ENCODE peak calls at places on chromosomes 6 and 20, in eight cellular contexts. Y is BJ; G is neuronal stem cell; B is transverse colon; A is AG10803; H is CD4-positive, CD25-positive, alpha-beta regulatory T cell; X is HCT116; L is PC-3. R is an unnamed sample.

GRCh38 chr20:20803011-20803410 is 90.6 kb upstream of the RALGAPA2 start:
- DNase-seq in B (no peak), G (no peak), X (no peak), L (no peak), Y (no peak), A (no peak), H (no peak), R (no peak)

GRCh38 chr20:16279320-16279719 is 293.9 kb downstream of the KIF16B start:
- DNase-seq in H (no peak), L (peak; percentile 55), G (no peak), B (no peak), X (no peak), Y (no peak), A (no peak), R (no peak)

GRCh38 chr20:20609522-20609921 is 102.9 kb downstream of the RALGAPA2 start:
- DNase-seq in X (no peak), L (no peak), Y (no peak), H (no peak), A (no peak), G (no peak), B (no peak), R (no peak)

GRCh38 chr20:22921595-22922421 is 113.3 kb upstream of the SSTR4 start:
- DNase-seq in H (no peak), X (no peak), G (no peak), L (peak; percentile 95), A (peak; percentile 65), Y (peak; percentile 20), B (no peak), R (no peak)

GRCh38 chr6:168333039-168333438 is 13.5 kb upstream of the DACT2 start:
- DNase-seq in X (peak; percentile 29), L (no peak), A (no peak), B (peak; percentile 53), Y (no peak), H (no peak), G (no peak), R (no peak)

GRCh38 chr6:29757701-29758293 is 34.6 kb downstream of the HLA-F start:
- DNase-seq in L (no peak), X (no peak), G (no peak), B (no peak), Y (no peak), A (no peak), H (no peak), R (no peak)

GRCh38 chr6:166624275-166624674 is 2.8 kb downstream of the RPS6KA2 start:
- DNase-seq in A (peak; percentile 92), B (no peak), G (no peak), X (no peak), H (no peak), Y (peak; percentile 51), L (no peak), R (no peak)

GRCh38 chr6:70222350-70222749 is 80.5 kb downstream of the COL9A1 start:
- DNase-seq in G (no peak), H (no peak), Y (no peak), A (no peak), L (no peak), B (no peak), X (no peak), R (no peak)

GRCh38 chr20:20404546-20405092 is 36.7 kb downstream of the INSM1 start:
- DNase-seq in X (no peak), H (peak; percentile 12), G (no peak), A (no peak), Y (no peak), L (no peak), B (no peak), R (no peak)

GRCh38 chr6:37633581-37634237 is 64.0 kb downstream of the MDGA1 start:
- DNase-seq in L (no peak), G (no peak), H (no peak), X (no peak), Y (no peak), B (no peak), A (no peak), R (no peak)

GRCh38 chr6:105954148-105954547 is 132.0 kb upstream of the PRDM1 start:
- DNase-seq in Y (no peak), B (peak; percentile 10), G (no peak), A (no peak), L (no peak), H (no peak), X (no peak), R (no peak)

GRCh38 chr20:44176833-44177533 is 10.0 kb downstream of the JPH2 start:
- DNase-seq in H (no peak), Y (no peak), B (peak; percentile 72), L (peak; percentile 62), X (no peak), A (peak; percentile 75), G (no peak), R (no peak)

GRCh38 chr6:124433369-124434064 is 528.7 kb upstream of the RNF217 start:
- DNase-seq in X (no peak), G (no peak), H (no peak), A (no peak), B (no peak), L (no peak), Y (no peak), R (no peak)

GRCh38 chr6:88164061-88164460 is 2.1 kb downstream of the CNR1 start:
- DNase-seq in B (no peak), Y (no peak), H (no peak), X (no peak), L (no peak), G (no peak), A (no peak), R (no peak)

GRCh38 chr6:88166493-88166900 is 350 bp upstream of the CNR1 start:
- DNase-seq in X (no peak), Y (no peak), G (no peak), H (peak; percentile 1), B (no peak), A (no peak), L (no peak), R (no peak)

GRCh38 chr6:88163576-88163975 is 2.6 kb downstream of the CNR1 start:
- DNase-seq in A (no peak), X (no peak), B (no peak), H (no peak), L (no peak), G (no peak), Y (no peak), R (no peak)

GRCh38 chr6:88165877-88166492 is at the start of gene CNR1:
- DNase-seq in A (peak; percentile 11), B (peak; percentile 84), G (peak; percentile 60), L (no peak), X (no peak), H (peak; percentile 1), Y (no peak), R (no peak)

GRCh38 chr6:88165087-88165876 is 865 bp downstream of the CNR1 start:
- DNase-seq in H (no peak), A (no peak), L (no peak), B (no peak), X (no peak), G (no peak), Y (no peak), R (no peak)
- H3K4me3 ChIP-seq in H (no peak overlapping the region), A (peak overlapping the region; percentile 33), L (no peak overlapping the region), B (peak overlapping the region; percentile 57), X (no peak overlapping the region), G (peak overlapping the region; percentile 47), Y (peak overlapping the region; percentile 32), R (peak overlapping the region; percentile 48)

GRCh38 chr20:35410613-35411012 is 1.2 kb downstream of the UQCC1 start:
- DNase-seq in A (no peak), X (no peak), Y (no peak), L (no peak), G (no peak), B (no peak), H (no peak), R (no peak)
- H3K4me3 ChIP-seq in A (peak overlapping the region; percentile 100), X (peak overlapping the region; percentile 90), Y (no peak overlapping the region), L (peak overlapping the region; percentile 98), G (peak overlapping the region; percentile 69), B (no peak overlapping the region), H (peak overlapping the region; percentile 92), R (no peak overlapping the region)

GRCh38 chr20:37426106-37426505 is 80.2 kb downstream of the SRC start:
- DNase-seq in B (no peak), Y (no peak), L (no peak), X (no peak), A (no peak), H (no peak), G (no peak), R (no peak)
- H3K4me3 ChIP-seq in B (no peak overlapping the region), Y (no peak overlapping the region), L (no peak overlapping the region), X (no peak overlapping the region), A (no peak overlapping the region), H (no peak overlapping the region), G (no peak overlapping the region), R (no peak overlapping the region)

GRCh38 chr20:47503685-47504084 is 2.0 kb downstream of the NCOA3 start:
- DNase-seq in A (no peak), X (no peak), Y (no peak), L (peak; percentile 47), B (no peak), G (no peak), H (no peak), R (no peak)

GRCh38 chr20:47508228-47508752 is 6.6 kb downstream of the NCOA3 start:
- DNase-seq in Y (no peak), H (peak; percentile 39), A (no peak), G (peak; percentile 15), L (no peak), B (no peak), X (no peak), R (no peak)

GRCh38 chr20:47509104-47509661 is 7.5 kb downstream of the NCOA3 start:
- DNase-seq in L (no peak), Y (no peak), X (no peak), B (no peak), H (no peak), A (no peak), G (no peak), R (no peak)

GRCh38 chr20:47506850-47507249 is 5.2 kb downstream of the NCOA3 start:
- DNase-seq in Y (no peak), X (no peak), H (no peak), L (no peak), B (no peak), G (no peak), A (no peak), R (no peak)

GRCh38 chr20:47506335-47506734 is 4.6 kb downstream of the NCOA3 start:
- DNase-seq in L (peak; percentile 85), Y (no peak), H (no peak), A (no peak), B (no peak), X (no peak), G (no peak), R (no peak)
- H3K4me3 ChIP-seq in L (peak overlapping the region; percentile 31), Y (no peak overlapping the region), H (peak overlapping the region; percentile 62), A (no peak overlapping the region), B (no peak overlapping the region), X (no peak overlapping the region), G (no peak overlapping the region), R (no peak overlapping the region)

GRCh38 chr20:35582131-35582530 is 33.5 kb upstream of the SPAG4 start:
- DNase-seq in A (no peak), B (no peak), L (no peak), G (no peak), H (no peak), Y (no peak), X (no peak), R (no peak)

GRCh38 chr20:35578469-35578868 is 36.6 kb downstream of the ERGIC3 start:
- DNase-seq in H (no peak), Y (no peak), X (no peak), A (no peak), L (peak; percentile 20), G (no peak), B (no peak), R (no peak)

GRCh38 chr20:35579196-35579595 is 36.4 kb upstream of the SPAG4 start:
- DNase-seq in B (no peak), L (no peak), H (no peak), G (no peak), A (no peak), Y (no peak), X (no peak), R (no peak)

GRCh38 chr20:35583636-35584560 is 31.7 kb upstream of the SPAG4 start:
- DNase-seq in L (no peak), A (no peak), X (no peak), H (no peak), Y (no peak), B (no peak), G (no peak), R (no peak)

GRCh38 chr20:35582741-35583404 is 32.8 kb upstream of the SPAG4 start:
- DNase-seq in Y (no peak), L (no peak), H (no peak), B (no peak), X (no peak), A (no peak), G (no peak), R (no peak)
- H3K4me3 ChIP-seq in Y (no peak overlapping the region), L (no peak overlapping the region), H (no peak overlapping the region), B (no peak overlapping the region), X (no peak overlapping the region), A (no peak overlapping the region), G (no peak overlapping the region), R (no peak overlapping the region)